ENCODE peak calls at places on chromosome 1, in five cellular contexts. E is aorta, P is mammary epithelial cell, H is brain microvascular endothelial cell, F is SJSA1. L is an unnamed sample. For H3K36me3, the result is how much of the 10 kb centered on the place peaks cover.

GRCh38 chr1:169201084-169201619 is 94.7 kb downstream of the ATP1B1 start:
- DNase-seq in E (no peak), P (peak), H (no peak), F (no peak), L (no peak)

GRCh38 chr1:38614861-38615260 is 244.7 kb downstream of the RRAGC start:
- DNase-seq in E (no peak), P (no peak), H (no peak), F (no peak), L (no peak)

GRCh38 chr1:220453371-220453770 is 74.6 kb upstream of the MARK1 start:
- DNase-seq in E (no peak), P (no peak), H (no peak), F (no peak), L (no peak)

GRCh38 chr1:230458509-230458908 is 32.4 kb upstream of the PGBD5 start:
- DNase-seq in E (no peak), P (peak), H (no peak), F (no peak), L (no peak)

GRCh38 chr1:16115468-16116363 is 40.2 kb downstream of the EPHA2 start:
- DNase-seq in E (peak), P (no peak), H (no peak), F (no peak), L (no peak)

GRCh38 chr1:169779150-169779549 is 15.6 kb downstream of the METTL18 start:
- DNase-seq in E (no peak), P (no peak), H (no peak), F (no peak), L (no peak)

GRCh38 chr1:202076050-202076511 is 46.6 kb upstream of the GPR37L1 start:
- DNase-seq in E (no peak), P (no peak), H (peak), F (no peak), L (no peak)

GRCh38 chr1:183164350-183164749 is 21.7 kb upstream of the LAMC2 start:
- DNase-seq in E (no peak), P (peak), H (peak), F (peak), L (no peak)

GRCh38 chr1:58047265-58047858 is 499.2 kb downstream of the OMA1 start:
- DNase-seq in E (no peak), P (no peak), H (no peak), F (no peak), L (no peak)

GRCh38 chr1:155218854-155219591 is 10.5 kb downstream of the MTX1 start:
- DNase-seq in E (no peak), P (peak), H (peak), F (no peak), L (no peak)

GRCh38 chr1:84283381-84283780 is 18.1 kb upstream of the SAMD13 start:
- DNase-seq in E (no peak), P (no peak), H (no peak), F (no peak), L (no peak)

GRCh38 chr1:205301220-205301821 is 20.2 kb downstream of the NUAK2 start:
- DNase-seq in E (peak), P (peak), H (peak), F (peak), L (no peak)

GRCh38 chr1:168635129-168635528 is 58.7 kb downstream of the XCL1 start:
- DNase-seq in E (no peak), P (no peak), H (no peak), F (no peak), L (no peak)

GRCh38 chr1:203422116-203422515 is 53.5 kb upstream of the PRELP start:
- DNase-seq in E (no peak), P (no peak), H (no peak), F (no peak), L (no peak)

DNA sequence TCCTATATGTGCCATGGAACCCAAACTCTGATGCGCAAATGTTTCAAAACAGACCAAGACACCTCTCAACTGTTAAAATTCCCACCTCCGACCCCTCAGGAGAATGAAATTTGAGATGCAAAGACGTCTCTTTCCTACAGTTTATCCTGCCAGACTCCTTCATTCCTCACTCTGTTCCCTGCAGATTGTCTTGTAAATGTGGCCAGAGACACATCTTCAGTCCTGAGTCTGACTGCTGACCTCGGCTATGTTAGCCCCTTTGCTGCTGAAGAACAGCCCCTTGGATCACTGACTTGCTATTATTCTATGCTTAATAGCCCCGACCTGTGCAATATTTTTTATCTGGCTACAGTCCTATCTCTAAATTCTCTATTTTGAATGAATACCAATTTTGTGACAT is 16.5 kb upstream of the ESRRG start:
- DNase-seq in E (no peak), P (no peak), H (no peak), F (no peak), L (no peak)
- H3K27ac ChIP-seq in E (no peak), P (no peak), H (no peak), F (no peak), L (no peak)

DNA sequence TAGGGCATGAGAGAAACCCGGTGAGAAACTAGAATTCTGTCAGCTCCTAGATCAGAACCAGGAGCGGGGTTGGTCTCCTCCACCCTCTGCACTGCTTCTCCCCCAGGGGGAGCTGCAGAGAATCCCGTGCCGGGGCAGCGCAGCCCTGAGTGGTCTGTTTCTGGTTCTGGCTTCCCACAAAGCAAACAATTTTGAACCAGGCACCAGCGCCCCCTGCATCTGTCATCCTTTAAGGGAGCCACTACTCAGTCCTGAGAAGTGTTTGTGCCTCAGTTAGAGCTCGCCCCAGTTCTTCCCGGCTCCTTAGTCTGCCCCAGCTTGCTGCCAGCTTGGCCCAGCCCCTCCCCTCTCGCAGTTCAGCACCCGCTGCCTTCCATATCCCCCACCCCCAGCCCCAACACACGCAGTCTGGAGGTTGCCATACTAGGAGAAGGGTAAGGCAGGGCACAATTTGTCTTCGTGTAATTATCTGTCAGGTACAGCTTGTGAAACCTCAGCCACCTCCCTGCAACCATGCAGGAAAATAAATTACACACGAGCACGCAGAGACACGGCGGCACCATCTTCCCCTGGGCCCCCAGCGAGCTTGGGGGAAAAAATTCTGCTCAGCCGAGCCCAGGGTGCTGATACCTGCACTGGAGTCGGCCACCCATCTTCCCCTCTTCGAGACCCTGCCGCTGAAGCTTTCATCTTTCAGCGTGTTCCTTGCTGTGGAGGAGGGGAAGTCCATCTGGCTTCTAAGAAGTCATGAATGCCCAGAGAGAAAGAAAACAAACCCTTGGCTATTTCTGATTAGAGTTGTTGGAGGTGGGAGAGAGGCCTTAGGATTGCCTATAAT is 62.6 kb upstream of the CD1D start:
- DNase-seq in E (peak), P (no peak), H (peak), F (peak), L (peak)
- H3K36me3 ChIP-seq in E (under half), P (under half), H (under half), F (under half), L (under half)

DNA sequence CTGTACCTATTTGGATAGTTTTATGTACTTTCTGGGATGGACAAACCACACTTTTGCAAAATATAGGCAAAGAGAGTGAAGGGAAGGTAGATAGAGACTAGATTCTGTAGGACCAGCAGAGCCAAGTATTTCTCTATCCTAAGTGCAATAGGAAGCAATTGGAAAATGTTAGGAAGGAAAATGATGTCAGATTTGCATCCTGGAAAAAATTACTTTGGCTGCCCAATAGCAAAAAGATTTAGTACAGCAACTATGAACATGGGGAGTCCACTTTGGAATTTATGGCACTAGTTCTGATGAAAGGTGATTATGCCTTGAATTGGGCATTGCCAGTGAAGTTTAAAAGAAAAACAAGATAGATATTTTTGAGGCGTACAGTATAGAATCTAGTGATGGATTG is 50.7 kb upstream of the CACYBP start:
- DNase-seq in E (no peak), P (no peak), H (no peak), F (no peak), L (no peak)
- H3K4me3 ChIP-seq in E (no peak), P (no peak), H (no peak), F (no peak), L (no peak)

GRCh38 chr1:110341872-110342331 is 2.7 kb downstream of the RBM15 start:
- DNase-seq in E (no peak), P (no peak), H (no peak), F (no peak), L (no peak)
- H3K27ac ChIP-seq in E (no peak), P (no peak), H (no peak), F (no peak), L (peak)